ENCODE peak calls at places on chromosomes 4 and X, in five cellular contexts. K is activated T-cell treated with anti-CD3 and anti-CD28 coated beads for 1 hour, F is RCC 7860, G is GM19239, I is NCI-H1092 treated with DMSO at 0.1 percent for 48 hours. V is an unnamed sample.

GRCh38 chr4:123661080-123661737 is 264.6 kb downstream of the SPRY1 start:
- DNase-seq in K (no peak), F (no peak), G (no peak), I (peak; percentile 42), V (peak; percentile 20)

GRCh38 chrX:48826135-48826875 is at the start of gene ERAS:
- DNase-seq in K (peak; percentile 9), F (no peak), G (no peak), I (no peak), V (no peak)

GRCh38 chrX:25968920-25969319 is 169.2 kb upstream of the MAGEB18 start:
- DNase-seq in K (no peak), F (no peak), G (no peak), I (peak; percentile 6), V (peak; percentile 31)

GRCh38 chrX:114841051-114841450 is 176.4 kb downstream of the IL13RA2 start:
- DNase-seq in K (no peak), F (no peak), G (no peak), I (no peak), V (no peak)

GRCh38 chrX:15714529-15714928 is 23.5 kb upstream of the CA5B start:
- DNase-seq in K (no peak), F (no peak), G (no peak), I (no peak), V (peak; percentile 36)

GRCh38 chr4:153154010-153154975 is 50.0 kb upstream of the TRIM2 start:
- DNase-seq in K (no peak), F (no peak), G (no peak), I (peak; percentile 44), V (peak; percentile 64)

GRCh38 chr4:33369366-33369899 is 2649.3 kb downstream of the PCDH7 start:
- DNase-seq in K (no peak), F (no peak), G (no peak), I (no peak), V (peak; percentile 49)

GRCh38 chrX:24219320-24219719 is 69.8 kb downstream of the ZFX start:
- DNase-seq in K (no peak), F (no peak), G (no peak), I (no peak), V (no peak)

GRCh38 chrX:69060631-69061408 is 104.4 kb downstream of the PJA1 start:
- DNase-seq in K (no peak), F (no peak), G (no peak), I (peak; percentile 2), V (peak; percentile 53)

GRCh38 chr4:128844931-128845330 is 35.4 kb downstream of the JADE1 start:
- DNase-seq in K (no peak), F (no peak), G (no peak), I (no peak), V (no peak)

GRCh38 chr4:96247096-96247495 is 407.2 kb downstream of the PDHA2 start:
- DNase-seq in K (no peak), F (no peak), G (no peak), I (no peak), V (no peak)

GRCh38 chr4:57249083-57249482 is 138.9 kb upstream of the IGFBP7 start:
- DNase-seq in K (no peak), F (no peak), G (no peak), I (no peak), V (peak; percentile 78)

GRCh38 chr4:78551420-78552351 is at the start of gene ANXA3:
- DNase-seq in K (no peak), F (no peak), G (peak; percentile 32), I (peak; percentile 7), V (peak; percentile 68)

GRCh38 chr4:15336410-15337184 is 91.2 kb upstream of the C1QTNF7 start:
- DNase-seq in K (no peak), F (peak; percentile 54), G (no peak), I (no peak), V (peak; percentile 86)

GRCh38 chr4:55910140-55910539 is 38.6 kb upstream of the CEP135 start:
- DNase-seq in K (no peak), F (no peak), G (no peak), I (no peak), V (no peak)

GRCh38 chr4:144903953-144904711 is 193.9 kb downstream of the ANAPC10 start:
- DNase-seq in K (no peak), F (no peak), G (no peak), I (no peak), V (peak; percentile 75)

GRCh38 chr4:141810702-141811365 is 174.5 kb downstream of the IL15 start:
- DNase-seq in K (no peak), F (no peak), G (no peak), I (no peak), V (peak; percentile 46)

GRCh38 chr4:76589402-76589801 is 154.4 kb downstream of the SHROOM3 start:
- DNase-seq in K (no peak), F (peak; percentile 12), G (no peak), I (no peak), V (peak; percentile 86)

GRCh38 chr4:35463251-35463952 is 780.9 kb downstream of the ARAP2 start:
- DNase-seq in K (no peak), F (no peak), G (no peak), I (no peak), V (no peak)

V was measured in astrocyte of the hippocampus.